ENCODE peak calls at places on chromosomes 12 and 14, in four cellular contexts. J is AG09319; H is breast epithelium; U is activated CD4-positive, alpha-beta T cell treated with anti-CD3 and anti-CD28 coated beads for 24 hours. V is an unnamed sample.

GRCh38 chr12:132711169-132711843 is 664 bp downstream of the PGAM5 start:
- DNase-seq in U (no peak), J (no peak), H (no peak), V (peak; percentile 23)

GRCh38 chr12:19915392-19916192 is 452.7 kb upstream of the PDE3A start:
- DNase-seq in J (peak; percentile 14), U (no peak), H (no peak), V (no peak)

GRCh38 chr14:21038416-21039058 is 3.6 kb upstream of the RNASE7 start:
- DNase-seq in J (no peak), H (no peak), U (no peak), V (no peak)

GRCh38 chr12:52027085-52027843 is 20.5 kb downstream of the TAMALIN start:
- DNase-seq in H (no peak), J (no peak), U (no peak), V (no peak)

GRCh38 chr12:43676183-43676813 is 82.3 kb downstream of the PUS7L start:
- DNase-seq in U (peak; percentile 5), H (no peak), J (no peak), V (peak; percentile 11)

GRCh38 chr12:116881325-116881866 is at the start of gene HRK:
- DNase-seq in J (no peak), H (no peak), U (no peak), V (peak; percentile 67)

GRCh38 chr14:68231832-68232642 is 412.5 kb downstream of the RAD51B start:
- DNase-seq in U (no peak), H (no peak), J (no peak), V (no peak)

GRCh38 chr12:132402831-132403416 is 73.5 kb upstream of the GALNT9 start:
- DNase-seq in H (no peak), J (no peak), U (no peak), V (no peak)

GRCh38 chr12:94649349-94650142 is 811 bp downstream of the TMCC3 start:
- DNase-seq in U (peak; percentile 18), J (no peak), H (peak; percentile 60), V (peak; percentile 51)

GRCh38 chr12:128767518-128767917 is 56.2 kb downstream of the SLC15A4 start:
- DNase-seq in H (no peak), U (no peak), J (no peak), V (no peak)

GRCh38 chr12:110765144-110765543 is 22.5 kb upstream of the PPP1CC start:
- DNase-seq in H (no peak), U (no peak), J (no peak), V (no peak)

V was measured in RPMI8226.